ENCODE peak calls at places on chromosomes 12 and 14, in six cellular contexts. V, H, C, D, G and L are unnamed samples.

GRCh38 chr14:69260979-69261605 is 1.1 kb downstream of the GALNT16 start:
- DNase-seq in C (no peak), V (no peak), H (peak; percentile 14), D (peak; percentile 25), G (peak; percentile 50), L (no peak)

GRCh38 chr14:65179918-65180724 is 77.8 kb upstream of the MAX start:
- DNase-seq in D (no peak), C (peak; percentile 96), V (peak; percentile 86), G (peak; percentile 32), H (no peak), L (no peak)

GRCh38 chr12:19031032-19031431 is 98.5 kb upstream of the PLEKHA5 start:
- DNase-seq in G (no peak), V (peak; percentile 92), C (peak; percentile 92), H (no peak), D (no peak), L (no peak)

GRCh38 chr14:64912256-64912655 is 2.0 kb upstream of the CHURC1 start:
- DNase-seq in H (no peak), G (no peak), V (no peak), D (peak; percentile 40), C (peak; percentile 13), L (no peak)

GRCh38 chr14:65373011-65373670 is 39.4 kb upstream of the FUT8 start:
- DNase-seq in C (no peak), G (no peak), V (no peak), D (no peak), H (no peak), L (no peak)

GRCh38 chr12:54824402-54824801 is 29.9 kb upstream of the MUCL1 start:
- DNase-seq in G (no peak), V (no peak), C (no peak), D (no peak), H (no peak), L (no peak)

GRCh38 chr12:105803292-105803691 is 335.5 kb downstream of the NUAK1 start:
- DNase-seq in C (no peak), V (no peak), G (no peak), D (no peak), H (no peak), L (no peak)

GRCh38 chr12:57237952-57238853 is 8.7 kb downstream of the SHMT2 start:
- DNase-seq in V (no peak), H (no peak), G (no peak), C (no peak), D (no peak), L (no peak)

GRCh38 chr14:32633214-32633864 is 304.2 kb downstream of the AKAP6 start:
- DNase-seq in C (no peak), D (no peak), V (no peak), G (no peak), H (no peak), L (no peak)

GRCh38 chr12:44812062-44812461 is 64.1 kb downstream of the NELL2 start:
- DNase-seq in C (no peak), V (no peak), H (no peak), D (peak; percentile 53), G (no peak), L (no peak)

GRCh38 chr12:96989916-96990315 is 82.9 kb downstream of the NEDD1 start:
- DNase-seq in C (no peak), V (no peak), H (no peak), D (peak; percentile 44), G (no peak), L (peak; percentile 38)

GRCh38 chr12:96988919-96989318 is 81.9 kb downstream of the NEDD1 start:
- DNase-seq in H (no peak), D (no peak), C (no peak), G (no peak), V (no peak), L (no peak)

GRCh38 chr12:96982671-96983070 is 75.6 kb downstream of the NEDD1 start:
- DNase-seq in D (no peak), V (no peak), G (no peak), H (no peak), C (no peak), L (no peak)

GRCh38 chr12:96986883-96987523 is 79.9 kb downstream of the NEDD1 start:
- DNase-seq in D (peak; percentile 34), V (peak; percentile 24), G (no peak), C (peak; percentile 52), H (no peak), L (no peak)

GRCh38 chr12:96985515-96986362 is 78.7 kb downstream of the NEDD1 start:
- DNase-seq in C (no peak), G (no peak), V (no peak), D (peak; percentile 43), H (peak; percentile 6), L (no peak)
- H3K4me3 ChIP-seq in C (peak overlapping the region; percentile 61), G (peak overlapping the region; percentile 60), V (peak overlapping the region; percentile 47), D (peak overlapping the region; percentile 54), H (peak overlapping the region; percentile 27), L (no peak overlapping the region)

DNA sequence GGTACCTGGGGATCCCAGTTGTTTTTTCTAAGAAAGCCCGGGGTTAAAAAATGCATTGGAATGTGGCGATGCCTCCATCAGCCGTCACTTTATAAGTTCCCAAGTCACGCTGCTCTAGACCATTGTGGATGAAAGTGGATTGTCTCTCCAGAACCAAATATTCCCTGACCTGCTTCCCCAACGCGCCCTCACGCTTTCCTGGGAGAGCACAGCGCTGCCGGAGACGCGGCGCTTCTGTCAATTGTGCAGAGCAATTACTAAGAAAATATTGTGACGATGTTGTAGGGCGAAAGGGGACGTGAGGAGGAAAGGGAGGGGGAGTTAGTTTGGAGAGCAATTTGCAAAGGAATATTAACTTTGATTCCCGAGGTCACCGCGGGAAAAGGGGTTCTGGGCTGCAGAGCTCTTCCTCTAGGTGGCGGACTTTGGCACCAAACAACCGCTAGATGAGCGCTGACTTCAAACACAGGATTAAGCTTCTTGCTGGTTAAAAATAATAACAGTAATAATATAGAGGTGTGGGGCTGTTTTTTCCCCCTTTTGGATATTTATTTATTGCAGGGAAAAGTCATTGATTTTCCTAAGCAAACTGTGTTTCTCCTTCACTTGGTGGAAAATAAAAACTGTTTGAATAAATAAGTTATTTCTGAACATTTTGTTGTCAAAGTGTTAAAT is 9.6 kb upstream of the FOXG1 start:
- DNase-seq in H (no peak), V (peak; percentile 49), C (peak; percentile 60), D (no peak), G (no peak), L (no peak)
- TF ChIP-seq CTCF in H (peak; percentile 21), V (peak; percentile 82), C (peak; percentile 83), D (peak; percentile 20), G (peak; percentile 45), L (no peak)

GRCh38 chr12:6962285-6963015 is 8.0 kb downstream of the PHB2 start:
- DNase-seq in H (peak; percentile 51), G (peak; percentile 13), C (no peak), D (peak; percentile 3), V (no peak), L (peak; percentile 79)

GRCh38 chr12:6960291-6961277 is 9.4 kb downstream of the PTPN6 start:
- DNase-seq in D (peak; percentile 78), H (no peak), C (peak; percentile 31), G (peak; percentile 14), V (peak; percentile 32), L (no peak)

GRCh38 chr12:6959376-6960290 is 8.5 kb downstream of the PTPN6 start:
- DNase-seq in C (no peak), V (no peak), G (peak; percentile 35), D (no peak), H (no peak), L (no peak)

GRCh38 chr12:6961695-6962284 is 8.7 kb downstream of the PHB2 start:
- DNase-seq in C (peak; percentile 75), D (peak; percentile 46), G (peak; percentile 53), V (peak; percentile 72), H (peak; percentile 60), L (peak; percentile 64)

DNA sequence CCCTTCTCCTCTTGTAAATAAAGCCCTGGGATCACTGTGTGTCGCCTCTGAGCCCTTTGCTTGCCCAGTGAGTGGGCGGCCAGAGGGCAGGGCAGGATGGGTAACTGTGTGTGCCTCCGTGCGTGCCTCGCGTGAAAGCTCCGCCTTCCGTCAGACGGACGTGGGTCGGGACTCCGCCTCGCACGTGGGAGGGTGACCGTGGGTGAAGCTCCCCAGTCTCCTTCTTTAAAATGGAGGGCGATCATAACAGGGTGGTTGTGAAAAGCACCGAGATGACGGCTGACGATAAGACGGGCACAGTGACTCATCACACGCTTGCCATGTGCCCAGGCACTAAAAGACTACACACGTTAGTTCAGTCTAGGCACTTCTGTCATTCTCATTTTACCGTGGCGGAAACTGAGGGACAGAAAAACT is 9.2 kb downstream of the PHB2 start:
- DNase-seq in V (peak; percentile 66), C (no peak), H (peak; percentile 58), G (peak; percentile 60), D (peak; percentile 6), L (no peak)
- H3K4me3 ChIP-seq in V (peak overlapping the region; percentile 33), C (no peak overlapping the region), H (peak overlapping the region; percentile 53), G (peak overlapping the region; percentile 38), D (peak overlapping the region; percentile 56), L (peak overlapping the region; percentile 84)

DNA sequence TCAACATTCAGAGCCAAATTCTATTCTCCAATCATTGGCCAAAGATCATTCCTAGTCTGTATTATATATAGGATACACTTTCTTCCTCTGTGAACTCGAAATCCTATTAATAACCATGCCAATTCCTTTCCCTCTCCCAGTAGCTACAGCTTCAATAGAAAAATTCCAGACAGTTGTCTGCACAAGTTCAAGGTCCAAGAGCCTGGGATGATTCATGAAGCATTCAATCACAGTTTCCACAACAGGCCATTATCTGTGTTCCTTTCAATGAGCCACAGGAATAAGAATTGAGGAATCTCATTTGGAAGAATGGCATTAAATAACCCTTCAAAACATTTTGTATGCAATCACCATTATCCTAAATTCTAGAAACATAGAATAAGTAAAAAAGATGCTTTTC is 437.4 kb downstream of the RMST start:
- DNase-seq in H (no peak), C (no peak), V (no peak), D (no peak), G (no peak), L (no peak)
- TF ChIP-seq CTCF in H (no peak), C (no peak), V (no peak), D (no peak), G (no peak), L (no peak)

DNA sequence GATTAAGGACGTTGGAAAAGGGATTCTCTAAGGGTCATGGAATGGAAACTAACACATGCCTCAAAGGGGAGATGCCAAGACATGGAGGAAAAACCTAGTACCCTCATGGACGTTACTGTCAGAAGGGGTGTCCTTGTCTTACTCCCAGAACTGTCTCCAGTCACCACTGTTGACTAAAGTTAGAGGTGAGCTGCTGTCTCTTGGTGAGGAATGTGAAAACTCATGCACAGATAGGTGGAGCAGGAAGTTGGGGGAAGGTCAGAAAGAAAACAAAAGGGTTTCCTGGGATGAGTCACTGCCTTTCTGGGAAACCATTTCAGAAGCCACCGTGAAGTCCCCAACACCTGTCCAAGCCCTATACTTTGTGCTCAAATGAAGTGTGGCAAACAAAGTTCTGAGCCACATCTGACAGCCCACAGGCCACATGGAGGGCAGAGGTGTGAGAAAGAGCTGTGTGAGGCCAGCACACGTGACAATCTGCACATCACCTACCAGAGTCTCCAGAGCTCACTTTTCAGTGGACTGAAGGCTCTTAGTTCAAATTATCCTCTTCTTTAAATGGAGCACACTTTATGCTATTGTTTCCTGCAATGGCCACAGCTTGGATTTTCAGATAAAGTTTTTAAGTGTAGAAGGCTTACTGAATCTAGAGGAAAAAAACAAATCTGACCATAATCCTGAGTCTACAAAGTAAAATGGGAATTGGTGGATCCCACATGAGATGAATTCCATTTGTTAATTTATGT is 92.9 kb upstream of the EGLN3 start:
- DNase-seq in D (peak; percentile 8), V (no peak), G (no peak), C (no peak), H (no peak), L (no peak)
- H3K4me3 ChIP-seq in D (no peak overlapping the region), V (no peak overlapping the region), G (no peak overlapping the region), C (no peak overlapping the region), H (no peak overlapping the region), L (no peak overlapping the region)

DNA sequence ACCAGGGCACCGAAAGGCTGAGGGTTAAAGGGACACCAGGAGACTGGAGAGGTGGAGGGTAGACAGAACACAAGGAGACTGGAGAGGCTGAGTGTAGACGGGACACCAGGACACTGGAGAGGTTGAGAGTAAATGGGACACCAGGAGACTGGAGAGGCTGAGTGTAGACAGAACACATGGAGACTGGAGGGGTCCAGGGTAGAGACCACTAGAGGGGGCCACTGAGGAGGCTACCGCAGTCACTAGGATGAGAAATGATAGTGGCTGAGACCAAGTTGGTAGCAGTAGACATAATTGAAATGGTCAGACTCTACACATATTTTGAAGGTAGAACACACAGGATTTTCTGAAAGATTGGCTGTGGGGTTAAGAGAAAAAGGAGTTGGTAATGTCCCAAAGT is 68.2 kb downstream of the PAH start:
- DNase-seq in G (no peak), C (no peak), V (no peak), H (no peak), D (no peak), L (no peak)
- TF ChIP-seq CTCF in G (no peak), C (no peak), V (no peak), H (no peak), D (no peak), L (no peak)